ENCODE peak calls at places on chromosome 19, in six cellular contexts. I is stimulated activated CD8-positive, alpha-beta memory T cell treated with anti-CD3 and anti-CD28 coated beads, Interleukin-2, amount 100 ng/mL, for 1 hour; O is A549; S is GM04503; D is heart right ventricle; V is NCI-H2029. F is an unnamed sample.

GRCh38 chr19:44925114-44925891 is 10.9 kb downstream of the APOC1 start:
- DNase-seq in D (peak), O (no peak), S (no peak), I (no peak), V (no peak), F (no peak)

GRCh38 chr19:30593975-30594925 is 222.1 kb downstream of the ZNF536 start:
- DNase-seq in D (no peak), S (no peak), V (no peak), I (no peak), O (no peak), F (no peak)

GRCh38 chr19:55493052-55493649 is 4.9 kb downstream of the SSC5D start:
- DNase-seq in D (no peak), V (no peak), O (no peak), I (no peak), S (no peak), F (no peak)

GRCh38 chr19:16106121-16106520 is 5.6 kb upstream of the RAB8A start:
- DNase-seq in O (peak), S (peak), I (no peak), D (no peak), V (no peak), F (no peak)

GRCh38 chr19:41096353-41096752 is 8.1 kb downstream of the CYP2A13 start:
- DNase-seq in O (no peak), V (no peak), D (no peak), S (no peak), I (no peak), F (no peak)

GRCh38 chr19:11098327-11098726 is 9.1 kb downstream of the LDLR start:
- DNase-seq in I (no peak), D (no peak), O (no peak), S (no peak), V (no peak), F (no peak)

GRCh38 chr19:10206226-10206873 is 11.6 kb upstream of the DNMT1 start:
- DNase-seq in D (no peak), O (no peak), S (no peak), V (no peak), I (no peak), F (no peak)

GRCh38 chr19:46714523-46715106 is 2.3 kb downstream of the PRKD2 start:
- DNase-seq in S (no peak), D (no peak), V (peak), I (no peak), O (no peak), F (no peak)

GRCh38 chr19:6021878-6022569 is 44.1 kb upstream of the RANBP3 start:
- DNase-seq in D (peak), S (no peak), O (peak), V (peak), I (peak), F (peak)

GRCh38 chr19:17220207-17220758 is 5.1 kb downstream of the USE1 start:
- DNase-seq in I (no peak), O (peak), S (peak), V (no peak), D (no peak), F (peak)

GRCh38 chr19:39067104-39067503 is 17.1 kb upstream of the ACP7 start:
- DNase-seq in I (no peak), V (no peak), S (no peak), O (no peak), D (no peak), F (no peak)

GRCh38 chr19:43496960-43497359 is 7.6 kb downstream of the PHLDB3 start:
- DNase-seq in S (no peak), V (no peak), I (no peak), O (no peak), D (no peak), F (no peak)

GRCh38 chr19:16969127-16969526 is 57.5 kb downstream of the CPAMD8 start:
- DNase-seq in S (no peak), I (no peak), V (no peak), O (peak), D (no peak), F (no peak)

GRCh38 chr19:50551713-50552187 is 16.5 kb downstream of the LRRC4B start:
- DNase-seq in S (no peak), D (no peak), V (no peak), I (no peak), O (no peak), F (no peak)

GRCh38 chr19:41746593-41747227 is 8.6 kb upstream of the CEACAM6 start:
- DNase-seq in I (peak), S (no peak), V (peak), D (no peak), O (peak), F (peak)

GRCh38 chr19:48480151-48480475 is 10.9 kb downstream of the CYTH2 start:
- DNase-seq in I (no peak), O (no peak), D (peak), S (no peak), V (no peak), F (no peak)

GRCh38 chr19:38918526-38918925 is 6.5 kb upstream of the CCER2 start:
- DNase-seq in V (no peak), O (no peak), I (no peak), D (no peak), S (no peak), F (no peak)

GRCh38 chr19:10289836-10290438 is at the start of gene ICAM5:
- DNase-seq in I (no peak), S (no peak), V (no peak), D (no peak), O (peak), F (no peak)

GRCh38 chr19:4538601-4538954 is 1.3 kb downstream of the LRG1 start:
- DNase-seq in S (no peak), O (no peak), V (peak), I (no peak), D (no peak), F (no peak)

GRCh38 chr19:34639491-34640085 is 37.4 kb downstream of the SCGB2B2 start:
- DNase-seq in S (peak), O (peak), I (peak), V (peak), D (no peak), F (peak)

GRCh38 chr19:588093-588742 is 1.5 kb upstream of the HCN2 start:
- DNase-seq in D (peak), I (no peak), S (no peak), V (peak), O (peak), F (no peak)

GRCh38 chr19:6026390-6026897 is 48.5 kb upstream of the RANBP3 start:
- DNase-seq in V (no peak), D (no peak), I (no peak), O (no peak), S (no peak), F (no peak)

GRCh38 chr19:51377422-51377821 is 5.0 kb upstream of the NKG7 start:
- DNase-seq in D (no peak), O (no peak), S (no peak), V (no peak), I (no peak), F (no peak)

GRCh38 chr19:43562698-43563241 is 12.6 kb downstream of the XRCC1 start:
- DNase-seq in I (peak), O (no peak), D (peak), V (peak), S (peak), F (peak)

GRCh38 chr19:1855040-1855827 is 7.0 kb upstream of the REXO1 start:
- DNase-seq in I (peak), O (peak), D (peak), V (peak), S (no peak), F (peak)

GRCh38 chr19:56261145-56261544 is 11.4 kb upstream of the EDDM13 start:
- DNase-seq in D (no peak), O (no peak), S (no peak), V (no peak), I (no peak), F (no peak)

GRCh38 chr19:1847684-1848398 is 442 bp downstream of the REXO1 start:
- DNase-seq in O (no peak), V (no peak), D (no peak), S (no peak), I (no peak), F (no peak)

GRCh38 chr19:47109541-47110375 is 3.8 kb downstream of the ZC3H4 start:
- DNase-seq in D (no peak), I (no peak), S (no peak), O (peak), V (no peak), F (no peak)

GRCh38 chr19:40962460-40962961 is 28.6 kb upstream of the CYP2B6 start:
- DNase-seq in O (peak), V (no peak), S (peak), D (no peak), I (no peak), F (no peak)

GRCh38 chr19:42285546-42285945 is 16.4 kb upstream of the PRR19 start:
- DNase-seq in O (no peak), D (no peak), S (no peak), I (no peak), V (no peak), F (no peak)

GRCh38 chr19:46147791-46148288 is at the start of gene IGFL2:
- DNase-seq in V (no peak), O (no peak), D (no peak), S (no peak), I (no peak), F (no peak)

GRCh38 chr19:1445185-1445931 is 4.6 kb upstream of the APC2 start:
- DNase-seq in S (no peak), O (peak), D (peak), V (peak), I (peak), F (no peak)

GRCh38 chr19:15538774-15539173 is 30.4 kb downstream of the CYP4F22 start:
- DNase-seq in V (no peak), D (no peak), I (no peak), S (no peak), O (no peak), F (no peak)